ENCODE peak calls at places on chromosomes 12 and 14, in six cellular contexts. Z is stromal cell of bone marrow, W is H4, I is T follicular helper cell, M is spleen, Q is hepatic stellate cell. V is an unnamed sample.

GRCh38 chr12:47271800-47272230 is 192.1 kb upstream of the AMIGO2 start:
- DNase-seq in Z (no peak), W (no peak), I (no peak), M (no peak), Q (no peak), V (no peak)

GRCh38 chr14:63867926-63868921 is 15.4 kb downstream of the SYNE2 start:
- DNase-seq in Z (no peak), W (peak; percentile 16), I (no peak), M (no peak), Q (no peak), V (peak; percentile 68)

GRCh38 chr14:86243158-86243557 is 713.2 kb downstream of the FLRT2 start:
- DNase-seq in Z (no peak), W (no peak), I (no peak), M (no peak), Q (no peak), V (no peak)

GRCh38 chr12:121190523-121191031 is 19.4 kb upstream of the P2RX4 start:
- DNase-seq in Z (peak; percentile 88), W (peak; percentile 55), I (no peak), M (no peak), Q (peak; percentile 94), V (peak; percentile 94)

GRCh38 chr12:113055594-113056380 is 743 bp upstream of the DTX1 start:
- DNase-seq in Z (no peak), W (no peak), I (no peak), M (peak; percentile 78), Q (no peak), V (no peak)

GRCh38 chr12:127479256-127479655 is 787.7 kb upstream of the TMEM132C start:
- DNase-seq in Z (no peak), W (no peak), I (no peak), M (no peak), Q (no peak), V (no peak)

GRCh38 chr12:71071466-71072097 is 86.2 kb downstream of the TSPAN8 start:
- DNase-seq in Z (no peak), W (no peak), I (no peak), M (no peak), Q (no peak), V (no peak)

GRCh38 chr12:49100380-49100779 is 5.8 kb upstream of the DHH start:
- DNase-seq in Z (no peak), W (no peak), I (no peak), M (no peak), Q (no peak), V (no peak)